ENCODE peak calls at places on chromosome 10, in nine cellular contexts. One of them, this sample, is unnamed.

GRCh38 chr10:78996449-78997129 is 72.2 kb upstream of the ZMIZ1 start:
- DNase-seq in T-cell: no peak
- DNase-seq in left cardiac atrium: no peak
- DNase-seq in T-helper 2 cell: no peak
- DNase-seq in stimulated activated CD4-positive, alpha-beta T cell treated with anti-CD3 and anti-CD28 coated beads, Interleukin-2, amount 100 ng/mL, for 24 hours: no peak
- DNase-seq in cardiac fibroblast: no peak
- DNase-seq in stimulated activated CD8-positive, alpha-beta memory T cell treated with anti-CD3 and anti-CD28 coated beads, Interleukin-2, amount 100 ng/mL, for 48 hours: no peak
- DNase-seq in NCI-H2081: no peak
- DNase-seq in activated naive CD4-positive, alpha-beta T cell treated with anti-CD3 and anti-CD28 coated beads, Interleukin-2, amount 10 ng/mL, durations not matched to agents 7 days and 5 days: no peak
- DNase-seq in this sample: no peak

GRCh38 chr10:91891285-91892001 is 17.8 kb downstream of the FGFBP3 start:
- DNase-seq in activated naive CD4-positive, alpha-beta T cell treated with anti-CD3 and anti-CD28 coated beads, Interleukin-2, amount 10 ng/mL, durations not matched to agents 7 days and 5 days: no peak
- DNase-seq in stimulated activated CD4-positive, alpha-beta T cell treated with anti-CD3 and anti-CD28 coated beads, Interleukin-2, amount 100 ng/mL, for 24 hours: no peak
- DNase-seq in stimulated activated CD8-positive, alpha-beta memory T cell treated with anti-CD3 and anti-CD28 coated beads, Interleukin-2, amount 100 ng/mL, for 48 hours: no peak
- DNase-seq in T-helper 2 cell: no peak
- DNase-seq in NCI-H2081: no peak
- DNase-seq in left cardiac atrium: no peak
- DNase-seq in T-cell: no peak
- DNase-seq in cardiac fibroblast: peak
- DNase-seq in this sample: no peak

GRCh38 chr10:73413528-73414229 is at the start of gene ANXA7:
- DNase-seq in stimulated activated CD4-positive, alpha-beta T cell treated with anti-CD3 and anti-CD28 coated beads, Interleukin-2, amount 100 ng/mL, for 24 hours: peak
- DNase-seq in T-helper 2 cell: peak
- DNase-seq in T-cell: peak
- DNase-seq in cardiac fibroblast: peak
- DNase-seq in left cardiac atrium: peak
- DNase-seq in stimulated activated CD8-positive, alpha-beta memory T cell treated with anti-CD3 and anti-CD28 coated beads, Interleukin-2, amount 100 ng/mL, for 48 hours: peak
- DNase-seq in NCI-H2081: peak
- DNase-seq in activated naive CD4-positive, alpha-beta T cell treated with anti-CD3 and anti-CD28 coated beads, Interleukin-2, amount 10 ng/mL, durations not matched to agents 7 days and 5 days: peak
- DNase-seq in this sample: peak

GRCh38 chr10:100427374-100427773 is 35.4 kb upstream of the WNT8B start:
- DNase-seq in activated naive CD4-positive, alpha-beta T cell treated with anti-CD3 and anti-CD28 coated beads, Interleukin-2, amount 10 ng/mL, durations not matched to agents 7 days and 5 days: no peak
- DNase-seq in cardiac fibroblast: no peak
- DNase-seq in stimulated activated CD8-positive, alpha-beta memory T cell treated with anti-CD3 and anti-CD28 coated beads, Interleukin-2, amount 100 ng/mL, for 48 hours: no peak
- DNase-seq in stimulated activated CD4-positive, alpha-beta T cell treated with anti-CD3 and anti-CD28 coated beads, Interleukin-2, amount 100 ng/mL, for 24 hours: no peak
- DNase-seq in T-helper 2 cell: no peak
- DNase-seq in NCI-H2081: no peak
- DNase-seq in left cardiac atrium: no peak
- DNase-seq in T-cell: no peak
- DNase-seq in this sample: no peak

GRCh38 chr10:95321554-95322301 is 30.9 kb upstream of the PDLIM1 start:
- DNase-seq in stimulated activated CD8-positive, alpha-beta memory T cell treated with anti-CD3 and anti-CD28 coated beads, Interleukin-2, amount 100 ng/mL, for 48 hours: no peak
- DNase-seq in cardiac fibroblast: no peak
- DNase-seq in NCI-H2081: no peak
- DNase-seq in T-helper 2 cell: no peak
- DNase-seq in stimulated activated CD4-positive, alpha-beta T cell treated with anti-CD3 and anti-CD28 coated beads, Interleukin-2, amount 100 ng/mL, for 24 hours: no peak
- DNase-seq in left cardiac atrium: no peak
- DNase-seq in T-cell: no peak
- DNase-seq in activated naive CD4-positive, alpha-beta T cell treated with anti-CD3 and anti-CD28 coated beads, Interleukin-2, amount 10 ng/mL, durations not matched to agents 7 days and 5 days: no peak
- DNase-seq in this sample: no peak

GRCh38 chr10:119090968-119091367 is 10.4 kb upstream of the EIF3A start:
- DNase-seq in NCI-H2081: peak
- DNase-seq in cardiac fibroblast: peak
- DNase-seq in activated naive CD4-positive, alpha-beta T cell treated with anti-CD3 and anti-CD28 coated beads, Interleukin-2, amount 10 ng/mL, durations not matched to agents 7 days and 5 days: peak
- DNase-seq in stimulated activated CD8-positive, alpha-beta memory T cell treated with anti-CD3 and anti-CD28 coated beads, Interleukin-2, amount 100 ng/mL, for 48 hours: no peak
- DNase-seq in left cardiac atrium: no peak
- DNase-seq in T-cell: peak
- DNase-seq in stimulated activated CD4-positive, alpha-beta T cell treated with anti-CD3 and anti-CD28 coated beads, Interleukin-2, amount 100 ng/mL, for 24 hours: no peak
- DNase-seq in T-helper 2 cell: peak
- DNase-seq in this sample: no peak

GRCh38 chr10:44238212-44238611 is 146.7 kb downstream of the CXCL12 start:
- DNase-seq in activated naive CD4-positive, alpha-beta T cell treated with anti-CD3 and anti-CD28 coated beads, Interleukin-2, amount 10 ng/mL, durations not matched to agents 7 days and 5 days: no peak
- DNase-seq in T-helper 2 cell: no peak
- DNase-seq in T-cell: no peak
- DNase-seq in stimulated activated CD8-positive, alpha-beta memory T cell treated with anti-CD3 and anti-CD28 coated beads, Interleukin-2, amount 100 ng/mL, for 48 hours: no peak
- DNase-seq in stimulated activated CD4-positive, alpha-beta T cell treated with anti-CD3 and anti-CD28 coated beads, Interleukin-2, amount 100 ng/mL, for 24 hours: no peak
- DNase-seq in NCI-H2081: no peak
- DNase-seq in cardiac fibroblast: no peak
- DNase-seq in left cardiac atrium: no peak
- DNase-seq in this sample: no peak

GRCh38 chr10:36817898-36818297 is 307.5 kb upstream of the ANKRD30A start:
- DNase-seq in cardiac fibroblast: no peak
- DNase-seq in left cardiac atrium: no peak
- DNase-seq in NCI-H2081: no peak
- DNase-seq in stimulated activated CD4-positive, alpha-beta T cell treated with anti-CD3 and anti-CD28 coated beads, Interleukin-2, amount 100 ng/mL, for 24 hours: no peak
- DNase-seq in activated naive CD4-positive, alpha-beta T cell treated with anti-CD3 and anti-CD28 coated beads, Interleukin-2, amount 10 ng/mL, durations not matched to agents 7 days and 5 days: no peak
- DNase-seq in T-helper 2 cell: no peak
- DNase-seq in stimulated activated CD8-positive, alpha-beta memory T cell treated with anti-CD3 and anti-CD28 coated beads, Interleukin-2, amount 100 ng/mL, for 48 hours: no peak
- DNase-seq in T-cell: no peak
- DNase-seq in this sample: no peak

GRCh38 chr10:69279110-69279509 is 814 bp downstream of the HK1 start:
- DNase-seq in T-cell: no peak
- DNase-seq in stimulated activated CD4-positive, alpha-beta T cell treated with anti-CD3 and anti-CD28 coated beads, Interleukin-2, amount 100 ng/mL, for 24 hours: no peak
- DNase-seq in cardiac fibroblast: no peak
- DNase-seq in activated naive CD4-positive, alpha-beta T cell treated with anti-CD3 and anti-CD28 coated beads, Interleukin-2, amount 10 ng/mL, durations not matched to agents 7 days and 5 days: no peak
- DNase-seq in NCI-H2081: no peak
- DNase-seq in T-helper 2 cell: no peak
- DNase-seq in left cardiac atrium: no peak
- DNase-seq in stimulated activated CD8-positive, alpha-beta memory T cell treated with anti-CD3 and anti-CD28 coated beads, Interleukin-2, amount 100 ng/mL, for 48 hours: no peak
- DNase-seq in this sample: no peak

GRCh38 chr10:91883549-91884542 is 25.4 kb downstream of the FGFBP3 start:
- DNase-seq in activated naive CD4-positive, alpha-beta T cell treated with anti-CD3 and anti-CD28 coated beads, Interleukin-2, amount 10 ng/mL, durations not matched to agents 7 days and 5 days: no peak
- DNase-seq in stimulated activated CD4-positive, alpha-beta T cell treated with anti-CD3 and anti-CD28 coated beads, Interleukin-2, amount 100 ng/mL, for 24 hours: no peak
- DNase-seq in NCI-H2081: no peak
- DNase-seq in T-cell: no peak
- DNase-seq in left cardiac atrium: peak
- DNase-seq in cardiac fibroblast: peak
- DNase-seq in stimulated activated CD8-positive, alpha-beta memory T cell treated with anti-CD3 and anti-CD28 coated beads, Interleukin-2, amount 100 ng/mL, for 48 hours: no peak
- DNase-seq in T-helper 2 cell: no peak
- DNase-seq in this sample: no peak

GRCh38 chr10:102720337-102720736 is 5.9 kb downstream of the SFXN2 start:
- DNase-seq in stimulated activated CD4-positive, alpha-beta T cell treated with anti-CD3 and anti-CD28 coated beads, Interleukin-2, amount 100 ng/mL, for 24 hours: no peak
- DNase-seq in T-helper 2 cell: no peak
- DNase-seq in T-cell: no peak
- DNase-seq in NCI-H2081: no peak
- DNase-seq in cardiac fibroblast: no peak
- DNase-seq in stimulated activated CD8-positive, alpha-beta memory T cell treated with anti-CD3 and anti-CD28 coated beads, Interleukin-2, amount 100 ng/mL, for 48 hours: no peak
- DNase-seq in left cardiac atrium: no peak
- DNase-seq in activated naive CD4-positive, alpha-beta T cell treated with anti-CD3 and anti-CD28 coated beads, Interleukin-2, amount 10 ng/mL, durations not matched to agents 7 days and 5 days: no peak
- DNase-seq in this sample: no peak

GRCh38 chr10:126331101-126331500 is 57.2 kb downstream of the ADAM12 start:
- DNase-seq in left cardiac atrium: no peak
- DNase-seq in NCI-H2081: no peak
- DNase-seq in stimulated activated CD4-positive, alpha-beta T cell treated with anti-CD3 and anti-CD28 coated beads, Interleukin-2, amount 100 ng/mL, for 24 hours: no peak
- DNase-seq in activated naive CD4-positive, alpha-beta T cell treated with anti-CD3 and anti-CD28 coated beads, Interleukin-2, amount 10 ng/mL, durations not matched to agents 7 days and 5 days: no peak
- DNase-seq in stimulated activated CD8-positive, alpha-beta memory T cell treated with anti-CD3 and anti-CD28 coated beads, Interleukin-2, amount 100 ng/mL, for 48 hours: no peak
- DNase-seq in T-helper 2 cell: no peak
- DNase-seq in cardiac fibroblast: no peak
- DNase-seq in T-cell: no peak
- DNase-seq in this sample: no peak

GRCh38 chr10:5774987-5775386 is 38.2 kb downstream of the GDI2 start:
- DNase-seq in NCI-H2081: no peak
- DNase-seq in T-helper 2 cell: no peak
- DNase-seq in stimulated activated CD4-positive, alpha-beta T cell treated with anti-CD3 and anti-CD28 coated beads, Interleukin-2, amount 100 ng/mL, for 24 hours: no peak
- DNase-seq in activated naive CD4-positive, alpha-beta T cell treated with anti-CD3 and anti-CD28 coated beads, Interleukin-2, amount 10 ng/mL, durations not matched to agents 7 days and 5 days: no peak
- DNase-seq in stimulated activated CD8-positive, alpha-beta memory T cell treated with anti-CD3 and anti-CD28 coated beads, Interleukin-2, amount 100 ng/mL, for 48 hours: no peak
- DNase-seq in cardiac fibroblast: no peak
- DNase-seq in left cardiac atrium: no peak
- DNase-seq in T-cell: no peak
- DNase-seq in this sample: no peak

GRCh38 chr10:58651040-58651439 is 138.4 kb downstream of the BICC1 start:
- DNase-seq in stimulated activated CD8-positive, alpha-beta memory T cell treated with anti-CD3 and anti-CD28 coated beads, Interleukin-2, amount 100 ng/mL, for 48 hours: no peak
- DNase-seq in left cardiac atrium: no peak
- DNase-seq in T-cell: no peak
- DNase-seq in T-helper 2 cell: no peak
- DNase-seq in stimulated activated CD4-positive, alpha-beta T cell treated with anti-CD3 and anti-CD28 coated beads, Interleukin-2, amount 100 ng/mL, for 24 hours: no peak
- DNase-seq in activated naive CD4-positive, alpha-beta T cell treated with anti-CD3 and anti-CD28 coated beads, Interleukin-2, amount 10 ng/mL, durations not matched to agents 7 days and 5 days: no peak
- DNase-seq in cardiac fibroblast: peak
- DNase-seq in NCI-H2081: peak
- DNase-seq in this sample: no peak

GRCh38 chr10:69043931-69044531 is 43.9 kb upstream of the SRGN start:
- DNase-seq in stimulated activated CD4-positive, alpha-beta T cell treated with anti-CD3 and anti-CD28 coated beads, Interleukin-2, amount 100 ng/mL, for 24 hours: peak
- DNase-seq in stimulated activated CD8-positive, alpha-beta memory T cell treated with anti-CD3 and anti-CD28 coated beads, Interleukin-2, amount 100 ng/mL, for 48 hours: no peak
- DNase-seq in T-cell: peak
- DNase-seq in activated naive CD4-positive, alpha-beta T cell treated with anti-CD3 and anti-CD28 coated beads, Interleukin-2, amount 10 ng/mL, durations not matched to agents 7 days and 5 days: peak
- DNase-seq in NCI-H2081: no peak
- DNase-seq in T-helper 2 cell: peak
- DNase-seq in left cardiac atrium: no peak
- DNase-seq in cardiac fibroblast: no peak
- DNase-seq in this sample: no peak

GRCh38 chr10:97534746-97535367 is 36.1 kb downstream of the UBTD1 start:
- DNase-seq in left cardiac atrium: no peak
- DNase-seq in T-helper 2 cell: peak
- DNase-seq in activated naive CD4-positive, alpha-beta T cell treated with anti-CD3 and anti-CD28 coated beads, Interleukin-2, amount 10 ng/mL, durations not matched to agents 7 days and 5 days: peak
- DNase-seq in T-cell: no peak
- DNase-seq in stimulated activated CD8-positive, alpha-beta memory T cell treated with anti-CD3 and anti-CD28 coated beads, Interleukin-2, amount 100 ng/mL, for 48 hours: peak
- DNase-seq in stimulated activated CD4-positive, alpha-beta T cell treated with anti-CD3 and anti-CD28 coated beads, Interleukin-2, amount 100 ng/mL, for 24 hours: peak
- DNase-seq in cardiac fibroblast: peak
- DNase-seq in NCI-H2081: no peak
- DNase-seq in this sample: no peak

GRCh38 chr10:15352201-15352600 is 18.9 kb downstream of the FAM171A1 start:
- DNase-seq in NCI-H2081: no peak
- DNase-seq in stimulated activated CD4-positive, alpha-beta T cell treated with anti-CD3 and anti-CD28 coated beads, Interleukin-2, amount 100 ng/mL, for 24 hours: no peak
- DNase-seq in stimulated activated CD8-positive, alpha-beta memory T cell treated with anti-CD3 and anti-CD28 coated beads, Interleukin-2, amount 100 ng/mL, for 48 hours: no peak
- DNase-seq in cardiac fibroblast: no peak
- DNase-seq in T-cell: no peak
- DNase-seq in activated naive CD4-positive, alpha-beta T cell treated with anti-CD3 and anti-CD28 coated beads, Interleukin-2, amount 10 ng/mL, durations not matched to agents 7 days and 5 days: no peak
- DNase-seq in T-helper 2 cell: no peak
- DNase-seq in left cardiac atrium: no peak
- DNase-seq in this sample: no peak

GRCh38 chr10:137031-137430 is 1.8 kb downstream of the ZMYND11 start:
- DNase-seq in T-cell: peak
- DNase-seq in NCI-H2081: peak
- DNase-seq in cardiac fibroblast: peak
- DNase-seq in left cardiac atrium: no peak
- DNase-seq in T-helper 2 cell: peak
- DNase-seq in activated naive CD4-positive, alpha-beta T cell treated with anti-CD3 and anti-CD28 coated beads, Interleukin-2, amount 10 ng/mL, durations not matched to agents 7 days and 5 days: peak
- DNase-seq in stimulated activated CD4-positive, alpha-beta T cell treated with anti-CD3 and anti-CD28 coated beads, Interleukin-2, amount 100 ng/mL, for 24 hours: peak
- DNase-seq in stimulated activated CD8-positive, alpha-beta memory T cell treated with anti-CD3 and anti-CD28 coated beads, Interleukin-2, amount 100 ng/mL, for 48 hours: peak
- DNase-seq in this sample: no peak

GRCh38 chr10:52383088-52383487 is 69.0 kb downstream of the DKK1 start:
- DNase-seq in stimulated activated CD8-positive, alpha-beta memory T cell treated with anti-CD3 and anti-CD28 coated beads, Interleukin-2, amount 100 ng/mL, for 48 hours: no peak
- DNase-seq in stimulated activated CD4-positive, alpha-beta T cell treated with anti-CD3 and anti-CD28 coated beads, Interleukin-2, amount 100 ng/mL, for 24 hours: no peak
- DNase-seq in T-helper 2 cell: no peak
- DNase-seq in left cardiac atrium: no peak
- DNase-seq in activated naive CD4-positive, alpha-beta T cell treated with anti-CD3 and anti-CD28 coated beads, Interleukin-2, amount 10 ng/mL, durations not matched to agents 7 days and 5 days: no peak
- DNase-seq in T-cell: no peak
- DNase-seq in NCI-H2081: no peak
- DNase-seq in cardiac fibroblast: no peak
- DNase-seq in this sample: no peak

GRCh38 chr10:124736491-124737136 is 7.6 kb downstream of the FAM53B start:
- DNase-seq in T-helper 2 cell: no peak
- DNase-seq in stimulated activated CD4-positive, alpha-beta T cell treated with anti-CD3 and anti-CD28 coated beads, Interleukin-2, amount 100 ng/mL, for 24 hours: no peak
- DNase-seq in stimulated activated CD8-positive, alpha-beta memory T cell treated with anti-CD3 and anti-CD28 coated beads, Interleukin-2, amount 100 ng/mL, for 48 hours: no peak
- DNase-seq in T-cell: no peak
- DNase-seq in left cardiac atrium: peak
- DNase-seq in activated naive CD4-positive, alpha-beta T cell treated with anti-CD3 and anti-CD28 coated beads, Interleukin-2, amount 10 ng/mL, durations not matched to agents 7 days and 5 days: no peak
- DNase-seq in NCI-H2081: peak
- DNase-seq in cardiac fibroblast: peak
- DNase-seq in this sample: peak

GRCh38 chr10:118592675-118593330 is 2.6 kb downstream of the PRLHR start:
- DNase-seq in cardiac fibroblast: no peak
- DNase-seq in stimulated activated CD8-positive, alpha-beta memory T cell treated with anti-CD3 and anti-CD28 coated beads, Interleukin-2, amount 100 ng/mL, for 48 hours: no peak
- DNase-seq in NCI-H2081: peak
- DNase-seq in T-helper 2 cell: no peak
- DNase-seq in stimulated activated CD4-positive, alpha-beta T cell treated with anti-CD3 and anti-CD28 coated beads, Interleukin-2, amount 100 ng/mL, for 24 hours: no peak
- DNase-seq in activated naive CD4-positive, alpha-beta T cell treated with anti-CD3 and anti-CD28 coated beads, Interleukin-2, amount 10 ng/mL, durations not matched to agents 7 days and 5 days: no peak
- DNase-seq in left cardiac atrium: no peak
- DNase-seq in T-cell: no peak
- DNase-seq in this sample: no peak

GRCh38 chr10:46268076-46268881 is 18.5 kb upstream of the ANTXRL start:
- DNase-seq in cardiac fibroblast: no peak
- DNase-seq in stimulated activated CD8-positive, alpha-beta memory T cell treated with anti-CD3 and anti-CD28 coated beads, Interleukin-2, amount 100 ng/mL, for 48 hours: peak
- DNase-seq in T-helper 2 cell: peak
- DNase-seq in activated naive CD4-positive, alpha-beta T cell treated with anti-CD3 and anti-CD28 coated beads, Interleukin-2, amount 10 ng/mL, durations not matched to agents 7 days and 5 days: peak
- DNase-seq in T-cell: peak
- DNase-seq in NCI-H2081: no peak
- DNase-seq in left cardiac atrium: no peak
- DNase-seq in stimulated activated CD4-positive, alpha-beta T cell treated with anti-CD3 and anti-CD28 coated beads, Interleukin-2, amount 100 ng/mL, for 24 hours: peak
- DNase-seq in this sample: no peak

GRCh38 chr10:28906011-28906411 is 228.7 kb downstream of the BAMBI start:
- DNase-seq in T-helper 2 cell: no peak
- DNase-seq in stimulated activated CD4-positive, alpha-beta T cell treated with anti-CD3 and anti-CD28 coated beads, Interleukin-2, amount 100 ng/mL, for 24 hours: no peak
- DNase-seq in activated naive CD4-positive, alpha-beta T cell treated with anti-CD3 and anti-CD28 coated beads, Interleukin-2, amount 10 ng/mL, durations not matched to agents 7 days and 5 days: no peak
- DNase-seq in NCI-H2081: no peak
- DNase-seq in cardiac fibroblast: no peak
- DNase-seq in left cardiac atrium: no peak
- DNase-seq in stimulated activated CD8-positive, alpha-beta memory T cell treated with anti-CD3 and anti-CD28 coated beads, Interleukin-2, amount 100 ng/mL, for 48 hours: no peak
- DNase-seq in T-cell: no peak
- DNase-seq in this sample: no peak

GRCh38 chr10:129934196-129934925 is 29.7 kb downstream of the EBF3 start:
- DNase-seq in NCI-H2081: no peak
- DNase-seq in cardiac fibroblast: no peak
- DNase-seq in activated naive CD4-positive, alpha-beta T cell treated with anti-CD3 and anti-CD28 coated beads, Interleukin-2, amount 10 ng/mL, durations not matched to agents 7 days and 5 days: no peak
- DNase-seq in left cardiac atrium: no peak
- DNase-seq in T-cell: no peak
- DNase-seq in T-helper 2 cell: no peak
- DNase-seq in stimulated activated CD8-positive, alpha-beta memory T cell treated with anti-CD3 and anti-CD28 coated beads, Interleukin-2, amount 100 ng/mL, for 48 hours: no peak
- DNase-seq in stimulated activated CD4-positive, alpha-beta T cell treated with anti-CD3 and anti-CD28 coated beads, Interleukin-2, amount 100 ng/mL, for 24 hours: no peak
- DNase-seq in this sample: peak

GRCh38 chr10:67241435-67241834 is 315.6 kb downstream of the LRRTM3 start:
- DNase-seq in left cardiac atrium: no peak
- DNase-seq in stimulated activated CD8-positive, alpha-beta memory T cell treated with anti-CD3 and anti-CD28 coated beads, Interleukin-2, amount 100 ng/mL, for 48 hours: no peak
- DNase-seq in T-cell: no peak
- DNase-seq in NCI-H2081: no peak
- DNase-seq in cardiac fibroblast: no peak
- DNase-seq in T-helper 2 cell: no peak
- DNase-seq in activated naive CD4-positive, alpha-beta T cell treated with anti-CD3 and anti-CD28 coated beads, Interleukin-2, amount 10 ng/mL, durations not matched to agents 7 days and 5 days: no peak
- DNase-seq in stimulated activated CD4-positive, alpha-beta T cell treated with anti-CD3 and anti-CD28 coated beads, Interleukin-2, amount 100 ng/mL, for 24 hours: no peak
- DNase-seq in this sample: no peak

GRCh38 chr10:72242675-72243074 is 26.6 kb upstream of the ASCC1 start:
- DNase-seq in NCI-H2081: peak
- DNase-seq in stimulated activated CD8-positive, alpha-beta memory T cell treated with anti-CD3 and anti-CD28 coated beads, Interleukin-2, amount 100 ng/mL, for 48 hours: no peak
- DNase-seq in activated naive CD4-positive, alpha-beta T cell treated with anti-CD3 and anti-CD28 coated beads, Interleukin-2, amount 10 ng/mL, durations not matched to agents 7 days and 5 days: no peak
- DNase-seq in T-helper 2 cell: no peak
- DNase-seq in left cardiac atrium: peak
- DNase-seq in T-cell: no peak
- DNase-seq in stimulated activated CD4-positive, alpha-beta T cell treated with anti-CD3 and anti-CD28 coated beads, Interleukin-2, amount 100 ng/mL, for 24 hours: no peak
- DNase-seq in cardiac fibroblast: peak
- DNase-seq in this sample: peak

GRCh38 chr10:58588673-58589265 is 76.1 kb downstream of the BICC1 start:
- DNase-seq in activated naive CD4-positive, alpha-beta T cell treated with anti-CD3 and anti-CD28 coated beads, Interleukin-2, amount 10 ng/mL, durations not matched to agents 7 days and 5 days: no peak
- DNase-seq in stimulated activated CD4-positive, alpha-beta T cell treated with anti-CD3 and anti-CD28 coated beads, Interleukin-2, amount 100 ng/mL, for 24 hours: peak
- DNase-seq in left cardiac atrium: peak
- DNase-seq in T-cell: no peak
- DNase-seq in cardiac fibroblast: no peak
- DNase-seq in T-helper 2 cell: no peak
- DNase-seq in stimulated activated CD8-positive, alpha-beta memory T cell treated with anti-CD3 and anti-CD28 coated beads, Interleukin-2, amount 100 ng/mL, for 48 hours: no peak
- DNase-seq in NCI-H2081: no peak
- DNase-seq in this sample: peak

GRCh38 chr10:3067045-3067858 is at the start of gene PFKP:
- DNase-seq in left cardiac atrium: peak
- DNase-seq in stimulated activated CD8-positive, alpha-beta memory T cell treated with anti-CD3 and anti-CD28 coated beads, Interleukin-2, amount 100 ng/mL, for 48 hours: no peak
- DNase-seq in NCI-H2081: peak
- DNase-seq in T-helper 2 cell: peak
- DNase-seq in T-cell: peak
- DNase-seq in stimulated activated CD4-positive, alpha-beta T cell treated with anti-CD3 and anti-CD28 coated beads, Interleukin-2, amount 100 ng/mL, for 24 hours: peak
- DNase-seq in activated naive CD4-positive, alpha-beta T cell treated with anti-CD3 and anti-CD28 coated beads, Interleukin-2, amount 10 ng/mL, durations not matched to agents 7 days and 5 days: peak
- DNase-seq in cardiac fibroblast: no peak
- DNase-seq in this sample: peak

GRCh38 chr10:71274901-71275796 is 43.9 kb upstream of the SLC29A3 start:
- DNase-seq in stimulated activated CD4-positive, alpha-beta T cell treated with anti-CD3 and anti-CD28 coated beads, Interleukin-2, amount 100 ng/mL, for 24 hours: no peak
- DNase-seq in cardiac fibroblast: no peak
- DNase-seq in activated naive CD4-positive, alpha-beta T cell treated with anti-CD3 and anti-CD28 coated beads, Interleukin-2, amount 10 ng/mL, durations not matched to agents 7 days and 5 days: no peak
- DNase-seq in stimulated activated CD8-positive, alpha-beta memory T cell treated with anti-CD3 and anti-CD28 coated beads, Interleukin-2, amount 100 ng/mL, for 48 hours: no peak
- DNase-seq in NCI-H2081: no peak
- DNase-seq in T-cell: no peak
- DNase-seq in left cardiac atrium: no peak
- DNase-seq in T-helper 2 cell: no peak
- DNase-seq in this sample: no peak

GRCh38 chr10:86247073-86247472 is 119.5 kb downstream of the GRID1 start:
- DNase-seq in stimulated activated CD8-positive, alpha-beta memory T cell treated with anti-CD3 and anti-CD28 coated beads, Interleukin-2, amount 100 ng/mL, for 48 hours: no peak
- DNase-seq in stimulated activated CD4-positive, alpha-beta T cell treated with anti-CD3 and anti-CD28 coated beads, Interleukin-2, amount 100 ng/mL, for 24 hours: no peak
- DNase-seq in activated naive CD4-positive, alpha-beta T cell treated with anti-CD3 and anti-CD28 coated beads, Interleukin-2, amount 10 ng/mL, durations not matched to agents 7 days and 5 days: no peak
- DNase-seq in T-helper 2 cell: no peak
- DNase-seq in cardiac fibroblast: no peak
- DNase-seq in T-cell: no peak
- DNase-seq in left cardiac atrium: no peak
- DNase-seq in NCI-H2081: no peak
- DNase-seq in this sample: no peak

GRCh38 chr10:3805227-3805790 is 20.3 kb upstream of the KLF6 start:
- DNase-seq in activated naive CD4-positive, alpha-beta T cell treated with anti-CD3 and anti-CD28 coated beads, Interleukin-2, amount 10 ng/mL, durations not matched to agents 7 days and 5 days: peak
- DNase-seq in NCI-H2081: peak
- DNase-seq in T-cell: peak
- DNase-seq in stimulated activated CD4-positive, alpha-beta T cell treated with anti-CD3 and anti-CD28 coated beads, Interleukin-2, amount 100 ng/mL, for 24 hours: peak
- DNase-seq in cardiac fibroblast: peak
- DNase-seq in left cardiac atrium: no peak
- DNase-seq in stimulated activated CD8-positive, alpha-beta memory T cell treated with anti-CD3 and anti-CD28 coated beads, Interleukin-2, amount 100 ng/mL, for 48 hours: no peak
- DNase-seq in T-helper 2 cell: peak
- DNase-seq in this sample: no peak

This sample was measured in Right ventricle myocardium superior.